ENCODE peak calls at places on chromosomes 5 and 9, in six cellular contexts. One of them, this sample, is unnamed.

GRCh38 chr5:82421119-82421518 is 143.0 kb upstream of the RPS23 start:
- DNase-seq in mammary epithelial cell: peak; percentile 94
- DNase-seq in breast epithelium: no peak
- DNase-seq in cardiac muscle cell: peak; percentile 95
- DNase-seq in lower lobe of right lung: no peak
- DNase-seq in body of pancreas: no peak
- DNase-seq in this sample: peak; percentile 60

GRCh38 chr9:136088481-136088938 is 6.6 kb downstream of the NACC2 start:
- DNase-seq in lower lobe of right lung: peak; percentile 34
- DNase-seq in body of pancreas: no peak
- DNase-seq in mammary epithelial cell: no peak
- DNase-seq in breast epithelium: no peak
- DNase-seq in cardiac muscle cell: no peak
- DNase-seq in this sample: no peak

GRCh38 chr9:125338929-125339328 is 77.3 kb downstream of the GAPVD1 start:
- DNase-seq in cardiac muscle cell: peak; percentile 2
- DNase-seq in breast epithelium: no peak
- DNase-seq in body of pancreas: no peak
- DNase-seq in mammary epithelial cell: no peak
- DNase-seq in lower lobe of right lung: no peak
- DNase-seq in this sample: no peak

GRCh38 chr5:36724429-36725332 is 118.3 kb downstream of the SLC1A3 start:
- DNase-seq in body of pancreas: peak; percentile 20
- DNase-seq in lower lobe of right lung: peak; percentile 84
- DNase-seq in mammary epithelial cell: no peak
- DNase-seq in breast epithelium: no peak
- DNase-seq in cardiac muscle cell: no peak
- DNase-seq in this sample: no peak

GRCh38 chr9:131986576-131986975 is 93.1 kb downstream of the MED27 start:
- DNase-seq in lower lobe of right lung: no peak
- DNase-seq in body of pancreas: no peak
- DNase-seq in breast epithelium: no peak
- DNase-seq in cardiac muscle cell: no peak
- DNase-seq in mammary epithelial cell: no peak
- DNase-seq in this sample: no peak

GRCh38 chr5:416636-416960 is 26.4 kb upstream of the EXOC3 start:
- DNase-seq in lower lobe of right lung: peak; percentile 48
- DNase-seq in cardiac muscle cell: no peak
- DNase-seq in breast epithelium: peak; percentile 42
- DNase-seq in body of pancreas: no peak
- DNase-seq in mammary epithelial cell: no peak
- DNase-seq in this sample: no peak

GRCh38 chr5:7849531-7850240 is 1.2 kb downstream of the CFAP90 start:
- DNase-seq in mammary epithelial cell: no peak
- DNase-seq in lower lobe of right lung: no peak
- DNase-seq in breast epithelium: no peak
- DNase-seq in body of pancreas: peak; percentile 24
- DNase-seq in cardiac muscle cell: peak; percentile 14
- DNase-seq in this sample: peak; percentile 27

GRCh38 chr9:36298566-36298965 is 40.3 kb upstream of the GNE start:
- DNase-seq in mammary epithelial cell: peak; percentile 82
- DNase-seq in body of pancreas: no peak
- DNase-seq in lower lobe of right lung: no peak
- DNase-seq in breast epithelium: no peak
- DNase-seq in cardiac muscle cell: peak; percentile 61
- DNase-seq in this sample: no peak

GRCh38 chr5:140322751-140323731 is 20.1 kb upstream of the PFDN1 start:
- DNase-seq in cardiac muscle cell: peak; percentile 95
- DNase-seq in lower lobe of right lung: no peak
- DNase-seq in body of pancreas: peak; percentile 81
- DNase-seq in breast epithelium: peak; percentile 60
- DNase-seq in mammary epithelial cell: peak; percentile 83
- DNase-seq in this sample: peak; percentile 65

GRCh38 chr5:43000198-43000840 is 39.8 kb downstream of the ANXA2R start:
- DNase-seq in cardiac muscle cell: peak; percentile 59
- DNase-seq in lower lobe of right lung: no peak
- DNase-seq in body of pancreas: peak; percentile 23
- DNase-seq in breast epithelium: no peak
- DNase-seq in mammary epithelial cell: peak; percentile 54
- DNase-seq in this sample: peak; percentile 77

GRCh38 chr5:134492568-134492967 is 32.9 kb upstream of the JADE2 start:
- DNase-seq in mammary epithelial cell: no peak
- DNase-seq in breast epithelium: no peak
- DNase-seq in body of pancreas: no peak
- DNase-seq in lower lobe of right lung: no peak
- DNase-seq in cardiac muscle cell: no peak
- DNase-seq in this sample: no peak

GRCh38 chr9:123749580-123750202 is 180.2 kb downstream of the DENND1A start:
- DNase-seq in lower lobe of right lung: no peak
- DNase-seq in mammary epithelial cell: peak; percentile 53
- DNase-seq in body of pancreas: no peak
- DNase-seq in cardiac muscle cell: no peak
- DNase-seq in breast epithelium: no peak
- DNase-seq in this sample: no peak

GRCh38 chr5:58629190-58630159 is 46.6 kb downstream of the RAB3C start:
- DNase-seq in breast epithelium: no peak
- DNase-seq in body of pancreas: peak; percentile 61
- DNase-seq in lower lobe of right lung: no peak
- DNase-seq in mammary epithelial cell: no peak
- DNase-seq in cardiac muscle cell: no peak
- DNase-seq in this sample: no peak

GRCh38 chr9:83312543-83312942 is 225.7 kb downstream of the FRMD3 start:
- DNase-seq in lower lobe of right lung: no peak
- DNase-seq in body of pancreas: peak; percentile 32
- DNase-seq in mammary epithelial cell: peak; percentile 43
- DNase-seq in breast epithelium: no peak
- DNase-seq in cardiac muscle cell: no peak
- DNase-seq in this sample: no peak

DNA sequence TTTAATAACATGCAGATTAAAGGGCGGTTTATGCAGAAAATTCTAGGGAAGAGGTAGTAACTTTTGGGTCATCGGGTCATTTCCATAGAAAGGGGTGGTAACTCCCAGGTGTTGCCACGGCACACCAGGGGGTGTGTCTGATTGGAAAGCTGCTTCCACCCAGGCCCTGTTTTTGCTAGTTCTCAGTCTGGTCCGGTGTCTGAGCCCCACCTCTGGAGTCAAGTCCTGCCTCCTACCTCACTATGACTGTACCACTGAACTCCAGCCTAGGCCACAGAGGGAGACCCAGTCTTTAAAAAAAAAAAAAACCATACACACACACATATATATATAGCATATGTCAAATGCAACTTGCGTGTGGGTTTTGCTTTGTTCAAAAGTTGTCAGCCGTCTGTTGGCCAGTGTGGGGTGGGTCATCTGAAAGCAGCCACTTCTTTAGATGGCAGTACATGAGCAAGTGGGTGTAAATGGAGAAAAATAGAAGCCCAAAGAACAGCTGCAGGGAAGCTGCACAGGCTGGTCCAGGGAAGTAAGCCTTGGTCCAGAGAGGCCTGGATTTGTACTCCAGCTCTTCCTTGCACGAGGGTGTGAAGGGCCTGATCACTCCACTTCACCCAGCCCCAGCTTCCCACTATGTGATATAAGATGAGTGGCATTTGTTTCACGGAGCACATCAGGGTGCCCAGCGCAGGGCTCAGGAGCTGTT is 110.7 kb upstream of the SPRY4 start:
- DNase-seq in body of pancreas: no peak
- DNase-seq in cardiac muscle cell: no peak
- DNase-seq in mammary epithelial cell: no peak
- DNase-seq in breast epithelium: no peak
- DNase-seq in lower lobe of right lung: no peak
- DNase-seq in this sample: no peak
- H3K4me1 ChIP-seq in body of pancreas: no peaks in the 10 kb centered on the region
- H3K4me1 ChIP-seq in cardiac muscle cell: no peaks in the 10 kb centered on the region
- H3K4me1 ChIP-seq in mammary epithelial cell: peaks cover 21% of the 10 kb centered on the region
- H3K4me1 ChIP-seq in breast epithelium: peaks cover 7% of the 10 kb centered on the region
- H3K4me1 ChIP-seq in lower lobe of right lung: peaks cover 29% of the 10 kb centered on the region
- H3K4me1 ChIP-seq in this sample: peaks cover 47% of the 10 kb centered on the region

DNA sequence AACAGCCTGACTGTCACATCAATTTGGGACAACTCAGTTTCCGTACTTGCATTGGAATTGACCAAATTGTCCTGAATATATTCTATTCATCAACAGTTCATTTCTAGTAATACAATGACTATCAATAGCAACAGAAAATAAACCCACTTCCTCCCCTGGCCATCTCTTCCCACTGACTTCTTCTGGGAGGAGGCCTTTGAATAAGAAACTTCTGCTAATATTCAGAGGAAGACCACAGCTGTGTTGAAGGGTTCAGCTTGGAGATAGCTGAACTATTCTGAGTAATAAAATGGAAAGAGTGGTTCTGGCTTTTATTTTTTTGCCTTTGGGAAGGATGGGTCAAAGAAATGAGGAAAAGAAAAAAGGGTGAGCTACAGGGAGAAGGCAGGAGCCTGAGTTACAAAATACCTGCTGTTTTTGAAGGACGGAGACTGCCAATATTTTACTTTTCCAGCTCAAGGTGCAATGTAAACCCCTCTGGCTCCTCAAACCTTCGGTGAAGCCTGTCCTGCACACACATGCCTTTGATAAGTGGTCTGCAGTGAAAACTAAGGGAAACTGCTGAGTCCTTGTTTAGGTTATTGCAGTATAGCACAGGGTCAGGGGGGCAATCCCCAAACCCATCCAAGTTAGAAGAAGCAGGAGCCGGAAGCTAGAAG is 29.9 kb downstream of the FYB1 start:
- DNase-seq in mammary epithelial cell: no peak
- DNase-seq in body of pancreas: no peak
- DNase-seq in lower lobe of right lung: no peak
- DNase-seq in cardiac muscle cell: no peak
- DNase-seq in breast epithelium: no peak
- DNase-seq in this sample: no peak
- H3K4me3 ChIP-seq in mammary epithelial cell: no peak overlapping the region
- H3K4me3 ChIP-seq in body of pancreas: no peak overlapping the region
- H3K4me3 ChIP-seq in lower lobe of right lung: no peak overlapping the region
- H3K4me3 ChIP-seq in cardiac muscle cell: no peak overlapping the region
- H3K4me3 ChIP-seq in breast epithelium: no peak overlapping the region
- H3K4me3 ChIP-seq in this sample: no peak overlapping the region

GRCh38 chr5:68243251-68243650 is 27.7 kb downstream of the PIK3R1 start:
- DNase-seq in lower lobe of right lung: no peak
- DNase-seq in breast epithelium: no peak
- DNase-seq in body of pancreas: no peak
- DNase-seq in cardiac muscle cell: no peak
- DNase-seq in mammary epithelial cell: no peak
- DNase-seq in this sample: no peak

GRCh38 chr5:68246802-68247201 is 31.2 kb downstream of the PIK3R1 start:
- DNase-seq in mammary epithelial cell: no peak
- DNase-seq in cardiac muscle cell: no peak
- DNase-seq in body of pancreas: no peak
- DNase-seq in lower lobe of right lung: no peak
- DNase-seq in breast epithelium: no peak
- DNase-seq in this sample: no peak

GRCh38 chr5:68247627-68248026 is 32.1 kb downstream of the PIK3R1 start:
- DNase-seq in lower lobe of right lung: no peak
- DNase-seq in body of pancreas: no peak
- DNase-seq in cardiac muscle cell: no peak
- DNase-seq in mammary epithelial cell: no peak
- DNase-seq in breast epithelium: no peak
- DNase-seq in this sample: no peak

GRCh38 chr5:68243681-68244080 is 28.1 kb downstream of the PIK3R1 start:
- DNase-seq in cardiac muscle cell: no peak
- DNase-seq in breast epithelium: no peak
- DNase-seq in mammary epithelial cell: no peak
- DNase-seq in body of pancreas: no peak
- DNase-seq in lower lobe of right lung: no peak
- DNase-seq in this sample: no peak

DNA sequence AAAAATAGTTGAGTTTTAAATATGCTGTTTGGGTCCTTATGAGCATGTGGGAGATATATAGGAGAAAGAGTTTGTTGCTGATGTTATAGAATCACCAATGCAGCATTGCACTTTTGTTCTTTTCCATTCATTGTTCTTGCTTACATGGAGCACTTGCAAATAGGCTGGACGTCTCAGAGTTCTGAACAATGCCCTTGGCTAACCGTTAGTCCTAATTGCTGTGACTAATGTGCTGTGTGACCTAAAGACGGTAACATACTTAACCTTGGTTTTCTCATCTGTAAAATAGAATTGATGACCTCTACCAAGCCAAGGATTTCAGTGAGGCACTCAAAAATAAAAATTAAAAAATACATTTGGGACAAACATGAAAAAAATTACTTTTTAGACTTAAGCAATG is 29.8 kb downstream of the PIK3R1 start:
- DNase-seq in breast epithelium: no peak
- DNase-seq in lower lobe of right lung: no peak
- DNase-seq in mammary epithelial cell: no peak
- DNase-seq in cardiac muscle cell: no peak
- DNase-seq in body of pancreas: no peak
- DNase-seq in this sample: no peak
- H3K4me1 ChIP-seq in breast epithelium: peaks cover 4% of the 10 kb centered on the region
- H3K4me1 ChIP-seq in lower lobe of right lung: peaks cover 71% of the 10 kb centered on the region
- H3K4me1 ChIP-seq in mammary epithelial cell: peaks cover 9% of the 10 kb centered on the region
- H3K4me1 ChIP-seq in cardiac muscle cell: peaks cover 13% of the 10 kb centered on the region
- H3K4me1 ChIP-seq in body of pancreas: peaks cover 13% of the 10 kb centered on the region
- H3K4me1 ChIP-seq in this sample: peaks cover 66% of the 10 kb centered on the region

GRCh38 chr9:127968046-127968445 is 12.7 kb downstream of the EEIG1 start:
- DNase-seq in body of pancreas: peak; percentile 48
- DNase-seq in mammary epithelial cell: peak; percentile 86
- DNase-seq in cardiac muscle cell: no peak
- DNase-seq in breast epithelium: no peak
- DNase-seq in lower lobe of right lung: no peak
- DNase-seq in this sample: peak; percentile 53
- H3K4me3 ChIP-seq in body of pancreas: no peak overlapping the region
- H3K4me3 ChIP-seq in mammary epithelial cell: no peak overlapping the region
- H3K4me3 ChIP-seq in cardiac muscle cell: no peak overlapping the region
- H3K4me3 ChIP-seq in breast epithelium: no peak overlapping the region
- H3K4me3 ChIP-seq in lower lobe of right lung: no peak overlapping the region
- H3K4me3 ChIP-seq in this sample: no peak overlapping the region

DNA sequence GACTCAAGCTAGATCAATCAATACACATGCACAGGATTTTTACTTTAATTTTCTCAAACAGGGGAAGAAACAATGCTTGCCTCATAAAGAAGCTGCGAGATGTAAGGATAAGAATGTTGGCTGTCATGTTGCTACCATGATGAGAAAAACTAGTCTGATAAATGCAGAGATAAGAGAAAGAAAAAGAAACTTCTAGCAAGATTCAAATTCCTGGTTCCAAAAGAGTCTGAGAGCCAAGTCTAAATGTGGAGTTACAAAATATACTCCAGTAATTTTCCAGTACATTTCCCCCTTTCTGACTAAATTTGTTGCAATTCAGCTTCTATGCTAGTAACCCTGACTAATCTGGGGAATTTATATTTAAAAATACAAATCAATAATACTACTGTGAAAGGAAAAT is 10.4 kb upstream of the ANXA1 start:
- DNase-seq in body of pancreas: no peak
- DNase-seq in breast epithelium: no peak
- DNase-seq in cardiac muscle cell: no peak
- DNase-seq in mammary epithelial cell: no peak
- DNase-seq in lower lobe of right lung: no peak
- DNase-seq in this sample: peak; percentile 74
- H3K4me1 ChIP-seq in body of pancreas: peaks cover 12% of the 10 kb centered on the region
- H3K4me1 ChIP-seq in breast epithelium: no peaks in the 10 kb centered on the region
- H3K4me1 ChIP-seq in cardiac muscle cell: no peaks in the 10 kb centered on the region
- H3K4me1 ChIP-seq in mammary epithelial cell: peaks cover 27% of the 10 kb centered on the region
- H3K4me1 ChIP-seq in lower lobe of right lung: peaks cover 24% of the 10 kb centered on the region
- H3K4me1 ChIP-seq in this sample: peaks cover 76% of the 10 kb centered on the region